ENCODE peak calls at places on chromosomes 11 and 22, in nine cellular contexts. One of them, this sample, is unnamed. For H3K4me1, the result is how much of the 10 kb centered on the place peaks cover.

GRCh38 chr11:87460269-87460668 is 422.5 kb downstream of the TMEM135 start:
- DNase-seq in SJSA1: no peak
- DNase-seq in heart left ventricle: no peak
- DNase-seq in GM23248: no peak
- DNase-seq in cardiac muscle cell: no peak
- DNase-seq in SK-N-SH: no peak
- DNase-seq in PC-3: no peak
- DNase-seq in sigmoid colon: no peak
- DNase-seq in lung: no peak
- DNase-seq in this sample: no peak

GRCh38 chr22:20531154-20531403 is 23.7 kb downstream of the MED15 start:
- DNase-seq in SJSA1: no peak
- DNase-seq in heart left ventricle: no peak
- DNase-seq in GM23248: no peak
- DNase-seq in cardiac muscle cell: no peak
- DNase-seq in SK-N-SH: no peak
- DNase-seq in PC-3: no peak
- DNase-seq in sigmoid colon: no peak
- DNase-seq in lung: no peak
- DNase-seq in this sample: no peak

GRCh38 chr11:72525466-72525865 is 91.1 kb upstream of the CLPB start:
- DNase-seq in SJSA1: no peak
- DNase-seq in heart left ventricle: no peak
- DNase-seq in GM23248: peak
- DNase-seq in cardiac muscle cell: no peak
- DNase-seq in SK-N-SH: no peak
- DNase-seq in PC-3: no peak
- DNase-seq in sigmoid colon: no peak
- DNase-seq in lung: no peak
- DNase-seq in this sample: no peak

GRCh38 chr11:42764936-42765335 is 546.9 kb upstream of the API5 start:
- DNase-seq in SJSA1: no peak
- DNase-seq in heart left ventricle: no peak
- DNase-seq in GM23248: no peak
- DNase-seq in cardiac muscle cell: no peak
- DNase-seq in SK-N-SH: no peak
- DNase-seq in PC-3: no peak
- DNase-seq in sigmoid colon: no peak
- DNase-seq in lung: no peak
- DNase-seq in this sample: no peak

GRCh38 chr11:78646564-78647185 is 72.0 kb upstream of the NARS2 start:
- DNase-seq in SJSA1: no peak
- DNase-seq in heart left ventricle: no peak
- DNase-seq in GM23248: peak
- DNase-seq in cardiac muscle cell: peak
- DNase-seq in SK-N-SH: peak
- DNase-seq in PC-3: peak
- DNase-seq in sigmoid colon: no peak
- DNase-seq in lung: peak
- DNase-seq in this sample: peak

GRCh38 chr11:69716891-69717747 is 13.3 kb upstream of the FGF19 start:
- DNase-seq in SJSA1: no peak
- DNase-seq in heart left ventricle: no peak
- DNase-seq in GM23248: no peak
- DNase-seq in cardiac muscle cell: no peak
- DNase-seq in SK-N-SH: no peak
- DNase-seq in PC-3: no peak
- DNase-seq in sigmoid colon: no peak
- DNase-seq in lung: no peak
- DNase-seq in this sample: no peak

GRCh38 chr22:22710719-22711531 is 66.5 kb downstream of the GGTLC2 start:
- DNase-seq in SJSA1: peak
- DNase-seq in heart left ventricle: peak
- DNase-seq in GM23248: peak
- DNase-seq in cardiac muscle cell: peak
- DNase-seq in SK-N-SH: peak
- DNase-seq in PC-3: peak
- DNase-seq in sigmoid colon: no peak
- DNase-seq in lung: peak
- DNase-seq in this sample: peak

GRCh38 chr11:121596195-121597145 is 143.7 kb upstream of the SORL1-AS1 start:
- DNase-seq in SJSA1: no peak
- DNase-seq in heart left ventricle: no peak
- DNase-seq in GM23248: peak
- DNase-seq in cardiac muscle cell: no peak
- DNase-seq in SK-N-SH: no peak
- DNase-seq in PC-3: peak
- DNase-seq in sigmoid colon: no peak
- DNase-seq in lung: no peak
- DNase-seq in this sample: no peak

GRCh38 chr11:15805726-15806125 is 550.6 kb downstream of the SOX6 start:
- DNase-seq in SJSA1: no peak
- DNase-seq in heart left ventricle: no peak
- DNase-seq in GM23248: no peak
- DNase-seq in cardiac muscle cell: no peak
- DNase-seq in SK-N-SH: no peak
- DNase-seq in PC-3: peak
- DNase-seq in sigmoid colon: no peak
- DNase-seq in lung: no peak
- DNase-seq in this sample: no peak

GRCh38 chr22:49193348-49193747 is 634.3 kb downstream of the BRD1 start:
- DNase-seq in SJSA1: no peak
- DNase-seq in heart left ventricle: peak
- DNase-seq in GM23248: no peak
- DNase-seq in cardiac muscle cell: no peak
- DNase-seq in SK-N-SH: no peak
- DNase-seq in PC-3: no peak
- DNase-seq in sigmoid colon: no peak
- DNase-seq in lung: no peak
- DNase-seq in this sample: no peak

GRCh38 chr11:40274017-40274416 is 1185.4 kb downstream of the LRRC4C start:
- DNase-seq in SJSA1: no peak
- DNase-seq in heart left ventricle: no peak
- DNase-seq in GM23248: no peak
- DNase-seq in cardiac muscle cell: peak
- DNase-seq in SK-N-SH: no peak
- DNase-seq in PC-3: peak
- DNase-seq in sigmoid colon: no peak
- DNase-seq in lung: no peak
- DNase-seq in this sample: peak

GRCh38 chr22:31719850-31720471 is 30.0 kb downstream of the PRR14L start:
- DNase-seq in SJSA1: no peak
- DNase-seq in heart left ventricle: no peak
- DNase-seq in GM23248: no peak
- DNase-seq in cardiac muscle cell: no peak
- DNase-seq in SK-N-SH: no peak
- DNase-seq in PC-3: no peak
- DNase-seq in sigmoid colon: no peak
- DNase-seq in lung: no peak
- DNase-seq in this sample: no peak

GRCh38 chr11:1916132-1916985 is 3.1 kb upstream of the TNNT3 start:
- DNase-seq in SJSA1: no peak
- DNase-seq in heart left ventricle: no peak
- DNase-seq in GM23248: no peak
- DNase-seq in cardiac muscle cell: no peak
- DNase-seq in SK-N-SH: no peak
- DNase-seq in PC-3: no peak
- DNase-seq in sigmoid colon: no peak
- DNase-seq in lung: no peak
- DNase-seq in this sample: no peak

GRCh38 chr11:1919428-1920127 is at the start of gene TNNT3:
- DNase-seq in SJSA1: no peak
- DNase-seq in heart left ventricle: no peak
- DNase-seq in GM23248: peak
- DNase-seq in cardiac muscle cell: no peak
- DNase-seq in SK-N-SH: peak
- DNase-seq in PC-3: no peak
- DNase-seq in sigmoid colon: no peak
- DNase-seq in lung: no peak
- DNase-seq in this sample: no peak

GRCh38 chr11:1918436-1919315 is 827 bp upstream of the TNNT3 start:
- DNase-seq in SJSA1: no peak
- DNase-seq in heart left ventricle: no peak
- DNase-seq in GM23248: no peak
- DNase-seq in cardiac muscle cell: no peak
- DNase-seq in SK-N-SH: peak
- DNase-seq in PC-3: no peak
- DNase-seq in sigmoid colon: no peak
- DNase-seq in lung: no peak
- DNase-seq in this sample: no peak

GRCh38 chr11:1916986-1917522 is 2.4 kb upstream of the TNNT3 start:
- DNase-seq in SJSA1: no peak
- DNase-seq in heart left ventricle: no peak
- DNase-seq in GM23248: no peak
- DNase-seq in cardiac muscle cell: no peak
- DNase-seq in SK-N-SH: no peak
- DNase-seq in PC-3: no peak
- DNase-seq in sigmoid colon: no peak
- DNase-seq in lung: no peak
- DNase-seq in this sample: no peak

GRCh38 chr11:1917523-1918435 is 1.7 kb upstream of the TNNT3 start:
- DNase-seq in SJSA1: no peak
- DNase-seq in heart left ventricle: no peak
- DNase-seq in GM23248: peak
- DNase-seq in cardiac muscle cell: no peak
- DNase-seq in SK-N-SH: peak
- DNase-seq in PC-3: no peak
- DNase-seq in sigmoid colon: no peak
- DNase-seq in lung: no peak
- DNase-seq in this sample: no peak
- H3K4me3 ChIP-seq in SJSA1: no peak
- H3K4me3 ChIP-seq in heart left ventricle: peak
- H3K4me3 ChIP-seq in GM23248: no peak
- H3K4me3 ChIP-seq in cardiac muscle cell: no peak
- H3K4me3 ChIP-seq in SK-N-SH: no peak
- H3K4me3 ChIP-seq in PC-3: no peak
- H3K4me3 ChIP-seq in sigmoid colon: no peak
- H3K4me3 ChIP-seq in lung: no peak
- H3K4me3 ChIP-seq in this sample: no peak

DNA sequence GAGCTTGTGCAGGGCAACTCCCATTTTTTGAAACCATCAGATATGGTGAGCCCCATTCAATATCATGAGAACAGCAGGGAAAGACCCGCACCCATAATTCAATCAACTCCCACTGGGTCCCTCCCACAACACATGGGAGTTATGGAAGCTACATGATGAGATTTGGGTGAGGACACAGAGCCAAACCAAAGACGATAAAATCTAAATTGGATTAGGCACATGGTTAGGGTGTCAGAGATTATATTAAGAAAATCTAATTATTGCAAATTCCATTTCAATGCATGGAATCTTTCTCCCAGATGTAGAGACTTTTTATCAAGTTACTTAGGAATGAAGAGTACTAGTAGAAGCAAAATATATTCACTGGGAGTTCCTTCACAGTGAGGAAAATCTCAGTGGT is 324.9 kb downstream of the JRKL start:
- DNase-seq in SJSA1: no peak
- DNase-seq in heart left ventricle: no peak
- DNase-seq in GM23248: no peak
- DNase-seq in cardiac muscle cell: no peak
- DNase-seq in SK-N-SH: no peak
- DNase-seq in PC-3: no peak
- DNase-seq in sigmoid colon: no peak
- DNase-seq in lung: no peak
- DNase-seq in this sample: no peak
- H3K4me1 ChIP-seq in SJSA1: under half
- H3K4me1 ChIP-seq in heart left ventricle: under half
- H3K4me1 ChIP-seq in GM23248: under half
- H3K4me1 ChIP-seq in cardiac muscle cell: under half
- H3K4me1 ChIP-seq in SK-N-SH: under half
- H3K4me1 ChIP-seq in PC-3: under half
- H3K4me1 ChIP-seq in sigmoid colon: under half
- H3K4me1 ChIP-seq in lung: under half
- H3K4me1 ChIP-seq in this sample: under half

GRCh38 chr11:14335712-14336111 is 23.3 kb downstream of the RRAS2 start:
- DNase-seq in SJSA1: no peak
- DNase-seq in heart left ventricle: no peak
- DNase-seq in GM23248: no peak
- DNase-seq in cardiac muscle cell: no peak
- DNase-seq in SK-N-SH: no peak
- DNase-seq in PC-3: no peak
- DNase-seq in sigmoid colon: no peak
- DNase-seq in lung: no peak
- DNase-seq in this sample: no peak
- H3K4me3 ChIP-seq in SJSA1: no peak
- H3K4me3 ChIP-seq in heart left ventricle: no peak
- H3K4me3 ChIP-seq in GM23248: peak
- H3K4me3 ChIP-seq in cardiac muscle cell: no peak
- H3K4me3 ChIP-seq in SK-N-SH: no peak
- H3K4me3 ChIP-seq in PC-3: no peak
- H3K4me3 ChIP-seq in sigmoid colon: no peak
- H3K4me3 ChIP-seq in lung: no peak
- H3K4me3 ChIP-seq in this sample: peak

GRCh38 chr22:46587492-46588278 is 32.5 kb upstream of the GRAMD4 start:
- DNase-seq in SJSA1: no peak
- DNase-seq in heart left ventricle: no peak
- DNase-seq in GM23248: no peak
- DNase-seq in cardiac muscle cell: no peak
- DNase-seq in SK-N-SH: peak
- DNase-seq in PC-3: no peak
- DNase-seq in sigmoid colon: no peak
- DNase-seq in lung: no peak
- DNase-seq in this sample: no peak
- H3K4me1 ChIP-seq in SJSA1: under half
- H3K4me1 ChIP-seq in heart left ventricle: half or more
- H3K4me1 ChIP-seq in GM23248: under half
- H3K4me1 ChIP-seq in cardiac muscle cell: half or more
- H3K4me1 ChIP-seq in SK-N-SH: under half
- H3K4me1 ChIP-seq in PC-3: under half
- H3K4me1 ChIP-seq in sigmoid colon: under half
- H3K4me1 ChIP-seq in lung: under half
- H3K4me1 ChIP-seq in this sample: under half

DNA sequence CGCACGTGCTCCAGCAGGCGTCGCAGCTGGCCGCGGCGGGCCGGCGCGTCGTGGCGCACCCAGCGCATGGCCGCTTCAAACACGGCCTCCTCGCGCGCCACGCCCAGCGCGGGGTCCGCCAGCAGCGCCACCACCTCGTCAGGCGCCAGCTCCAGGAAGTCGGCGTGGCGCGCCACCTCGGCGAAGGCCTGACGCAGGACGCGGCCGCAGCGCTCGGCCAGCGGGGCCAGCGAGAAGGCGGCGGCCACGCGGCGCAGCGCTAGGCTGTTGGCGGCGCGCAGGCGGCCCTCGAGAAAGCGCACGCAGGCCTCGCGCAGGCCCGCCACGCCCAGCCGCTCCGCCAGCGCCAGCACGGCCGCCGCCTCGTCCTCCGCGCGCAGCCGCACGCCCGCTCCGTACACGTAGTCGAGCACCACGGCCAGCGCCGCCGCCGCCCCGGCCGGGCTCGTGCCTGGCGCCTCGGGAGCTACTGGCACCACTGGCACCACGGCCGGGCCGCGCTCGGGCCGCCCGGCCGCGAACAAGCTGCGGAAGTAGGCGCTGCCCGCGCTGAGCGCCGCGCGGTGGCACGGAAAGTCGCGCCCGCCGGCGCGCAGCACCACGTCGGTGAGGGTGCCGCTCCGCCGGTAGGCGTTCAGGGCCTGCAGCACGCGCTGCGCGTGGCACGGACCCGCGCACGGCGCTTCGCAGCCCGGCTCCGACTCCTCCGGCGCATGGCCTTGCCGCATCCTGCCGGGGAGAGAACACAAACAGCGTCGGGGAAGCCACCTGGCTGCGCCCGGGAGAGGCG is 2.9 kb downstream of the KLHL35 start:
- DNase-seq in SJSA1: peak
- DNase-seq in heart left ventricle: peak
- DNase-seq in GM23248: peak
- DNase-seq in cardiac muscle cell: peak
- DNase-seq in SK-N-SH: peak
- DNase-seq in PC-3: peak
- DNase-seq in sigmoid colon: peak
- DNase-seq in lung: peak
- DNase-seq in this sample: peak
- H3K4me3 ChIP-seq in SJSA1: peak
- H3K4me3 ChIP-seq in heart left ventricle: peak
- H3K4me3 ChIP-seq in GM23248: peak
- H3K4me3 ChIP-seq in cardiac muscle cell: peak
- H3K4me3 ChIP-seq in SK-N-SH: peak
- H3K4me3 ChIP-seq in PC-3: peak
- H3K4me3 ChIP-seq in sigmoid colon: peak
- H3K4me3 ChIP-seq in lung: peak
- H3K4me3 ChIP-seq in this sample: peak

This sample was measured in adipocyte.